ENCODE peak calls at places on chromosomes 3 and 15, in four cellular contexts. P is left ventricle myocardium inferior, G is GM12865, W is mucosa of descending colon. T is an unnamed sample.

GRCh38 chr15:63014578-63014977 is 28.0 kb upstream of the TPM1 start:
- DNase-seq in G (no peak), W (no peak), P (no peak), T (no peak)

GRCh38 chr15:74387988-74388955 is 20.8 kb upstream of the CYP11A1 start:
- DNase-seq in P (no peak), G (no peak), W (no peak), T (no peak)

GRCh38 chr3:105747056-105747455 is 121.8 kb downstream of the CBLB start:
- DNase-seq in W (no peak), P (no peak), G (no peak), T (no peak)

GRCh38 chr15:52255008-52255407 is 40.6 kb downstream of the MYO5C start:
- DNase-seq in P (no peak), W (no peak), G (no peak), T (no peak)

GRCh38 chr15:83278191-83278590 is 6.3 kb downstream of the BNC1 start:
- DNase-seq in G (no peak), W (no peak), P (no peak), T (no peak)

GRCh38 chr3:146065573-146066006 is 95.4 kb downstream of the PLOD2 start:
- DNase-seq in P (no peak), W (peak; percentile 66), G (peak; percentile 72), T (peak; percentile 35)

GRCh38 chr15:65028921-65029735 is at the start of gene MTFMT:
- DNase-seq in W (peak; percentile 97), G (peak; percentile 90), P (peak; percentile 94), T (peak; percentile 95)

GRCh38 chr3:152268501-152269422 is at the start of gene MBNL1:
- DNase-seq in W (peak; percentile 88), G (peak; percentile 96), P (peak; percentile 83), T (peak; percentile 87)

GRCh38 chr3:127170794-127171193 is 22.1 kb upstream of the PRR23E start:
- DNase-seq in G (no peak), W (no peak), P (no peak), T (no peak)

GRCh38 chr15:29451201-29451781 is 181.7 kb upstream of the NSMCE3 start:
- DNase-seq in W (no peak), G (peak; percentile 6), P (no peak), T (no peak)

GRCh38 chr15:31390777-31391486 is 64.3 kb downstream of the KLF13 start:
- DNase-seq in G (no peak), W (peak; percentile 7), P (peak; percentile 14), T (peak; percentile 23)
- H3K4me3 ChIP-seq in G (no peak overlapping the region), W (no peak overlapping the region), P (peak overlapping the region; percentile 83), T (peak overlapping the region; percentile 65)

GRCh38 chr3:53131136-53131495 is 881 bp upstream of the RFT1 start:
- DNase-seq in W (peak; percentile 7), G (no peak), P (no peak), T (no peak)

GRCh38 chr3:53126646-53127045 is 3.6 kb downstream of the RFT1 start:
- DNase-seq in W (no peak), P (no peak), G (peak; percentile 28), T (no peak)

GRCh38 chr3:53132347-53132746 is 2.1 kb upstream of the RFT1 start:
- DNase-seq in G (no peak), P (no peak), W (peak; percentile 5), T (no peak)

GRCh38 chr3:53130179-53131135 is at the start of gene RFT1:
- DNase-seq in W (peak; percentile 100), P (peak; percentile 99), G (peak; percentile 98), T (peak; percentile 99)

GRCh38 chr3:53129344-53129743 is 891 bp downstream of the RFT1 start:
- DNase-seq in P (no peak), G (peak; percentile 14), W (no peak), T (no peak)
- H3K4me3 ChIP-seq in P (peak overlapping the region; percentile 90), G (peak overlapping the region; percentile 90), W (no peak overlapping the region), T (peak overlapping the region; percentile 82)

GRCh38 chr3:62837145-62837787 is 38.0 kb downstream of the CADPS start:
- DNase-seq in G (no peak), P (no peak), W (no peak), T (no peak)

GRCh38 chr3:62832569-62832968 is 42.6 kb downstream of the CADPS start:
- DNase-seq in P (no peak), G (no peak), W (no peak), T (no peak)

GRCh38 chr3:62833538-62833937 is 41.7 kb downstream of the CADPS start:
- DNase-seq in W (no peak), G (peak; percentile 25), P (no peak), T (no peak)

GRCh38 chr3:62835594-62836236 is 39.5 kb downstream of the CADPS start:
- DNase-seq in W (no peak), G (no peak), P (no peak), T (no peak)
- H3K4me3 ChIP-seq in W (no peak overlapping the region), G (no peak overlapping the region), P (no peak overlapping the region), T (no peak overlapping the region)

GRCh38 chr3:59482684-59483083 is 432.9 kb upstream of the CFAP20DC start:
- DNase-seq in P (no peak), G (no peak), W (no peak), T (no peak)

GRCh38 chr3:59483191-59483590 is 433.4 kb upstream of the CFAP20DC start:
- DNase-seq in G (no peak), W (no peak), P (no peak), T (no peak)

GRCh38 chr3:59486468-59486964 is 436.7 kb upstream of the CFAP20DC start:
- DNase-seq in W (no peak), G (no peak), P (no peak), T (no peak)

GRCh38 chr3:59482001-59482400 is 432.2 kb upstream of the CFAP20DC start:
- DNase-seq in W (no peak), G (no peak), P (no peak), T (no peak)

GRCh38 chr3:59480486-59480995 is 430.7 kb upstream of the CFAP20DC start:
- DNase-seq in G (peak; percentile 91), W (no peak), P (no peak), T (no peak)
- H3K4me3 ChIP-seq in G (no peak overlapping the region), W (no peak overlapping the region), P (no peak overlapping the region), T (no peak overlapping the region)

GRCh38 chr3:15795563-15796308 is 2.0 kb downstream of the ANKRD28 start:
- DNase-seq in G (peak; percentile 74), P (no peak), W (no peak), T (no peak)
- H3K4me3 ChIP-seq in G (peak overlapping the region; percentile 67), P (peak overlapping the region; percentile 55), W (no peak overlapping the region), T (no peak overlapping the region)

DNA sequence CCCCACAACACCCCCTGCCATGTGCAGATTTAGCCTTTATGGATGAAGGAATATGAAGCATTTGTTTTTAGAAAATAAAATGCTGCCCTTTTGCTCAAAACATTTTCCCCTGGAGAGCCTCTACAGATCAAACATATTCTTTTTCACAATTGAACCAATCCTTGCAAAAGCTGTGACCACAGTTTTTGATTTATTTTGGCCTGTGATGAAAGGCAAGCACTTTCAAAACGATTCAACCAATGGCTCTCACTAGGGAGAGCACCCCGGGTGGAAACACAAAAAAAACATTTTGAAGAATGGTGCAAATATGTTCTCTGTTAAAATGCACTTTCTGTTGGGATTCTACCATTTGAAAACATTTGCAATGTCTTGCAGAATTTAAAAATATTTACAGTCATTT is 476.0 kb upstream of the ONECUT1 start:
- DNase-seq in W (no peak), G (no peak), P (no peak), T (no peak)
- H3K4me3 ChIP-seq in W (no peak overlapping the region), G (no peak overlapping the region), P (no peak overlapping the region), T (no peak overlapping the region)

GRCh38 chr3:192747145-192747544 is 19.8 kb upstream of the FGF12 start:
- DNase-seq in W (no peak), G (no peak), P (no peak), T (no peak)
- H3K4me3 ChIP-seq in W (no peak overlapping the region), G (no peak overlapping the region), P (no peak overlapping the region), T (no peak overlapping the region)

DNA sequence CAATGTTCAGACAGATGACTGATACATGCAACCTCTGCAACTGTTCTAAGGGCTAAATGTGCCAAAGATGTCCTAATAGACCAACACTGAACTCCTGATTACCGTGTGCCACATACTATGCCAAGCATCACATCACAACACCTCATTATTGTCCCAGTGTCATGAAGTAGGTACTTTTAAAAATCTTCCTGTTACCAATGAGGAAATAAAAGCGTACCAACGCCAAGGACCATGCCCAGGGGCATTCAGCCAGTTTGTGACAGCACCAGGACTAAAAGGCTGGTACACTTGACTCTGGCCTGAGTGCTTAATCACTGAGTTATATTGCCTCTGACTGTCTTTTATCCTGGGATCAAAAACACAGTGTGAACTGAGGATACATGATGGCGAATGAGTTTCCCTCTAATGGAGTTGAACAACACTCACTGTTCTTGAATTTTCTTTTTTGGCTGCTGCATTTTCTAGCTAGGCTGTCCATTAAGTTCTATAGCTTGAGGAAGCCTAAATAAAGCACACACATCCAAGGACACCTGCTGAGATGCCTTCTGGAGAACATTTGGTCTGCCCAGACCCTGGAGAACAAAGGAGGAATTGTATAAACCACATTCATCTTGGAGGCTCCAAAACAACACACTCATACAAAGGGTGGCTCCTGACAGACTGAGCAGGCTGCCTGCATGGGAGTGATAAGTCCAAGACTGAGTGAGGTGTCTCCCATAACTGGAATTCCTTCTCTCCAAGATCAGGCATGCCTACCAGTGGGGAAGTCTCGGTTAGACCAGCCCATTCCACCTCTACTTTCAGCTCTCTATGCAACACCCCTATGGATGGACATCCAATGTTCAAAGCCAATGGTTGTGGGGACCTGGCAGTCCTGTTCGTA is 126.7 kb upstream of the PRICKLE2 start:
- DNase-seq in W (no peak), G (no peak), P (no peak), T (no peak)
- H3K4me3 ChIP-seq in W (no peak overlapping the region), G (no peak overlapping the region), P (no peak overlapping the region), T (no peak overlapping the region)

GRCh38 chr3:4351872-4352271 is 48.7 kb downstream of the SETMAR start:
- DNase-seq in P (no peak), W (no peak), G (no peak), T (no peak)

GRCh38 chr3:4355401-4356224 is 52.4 kb downstream of the SETMAR start:
- DNase-seq in G (no peak), W (peak; percentile 39), P (peak; percentile 59), T (no peak)

GRCh38 chr3:4356225-4356540 is 53.0 kb downstream of the SETMAR start:
- DNase-seq in P (no peak), W (no peak), G (no peak), T (no peak)

GRCh38 chr3:4351164-4351855 is 48.1 kb downstream of the SETMAR start:
- DNase-seq in W (no peak), G (no peak), P (no peak), T (no peak)

DNA sequence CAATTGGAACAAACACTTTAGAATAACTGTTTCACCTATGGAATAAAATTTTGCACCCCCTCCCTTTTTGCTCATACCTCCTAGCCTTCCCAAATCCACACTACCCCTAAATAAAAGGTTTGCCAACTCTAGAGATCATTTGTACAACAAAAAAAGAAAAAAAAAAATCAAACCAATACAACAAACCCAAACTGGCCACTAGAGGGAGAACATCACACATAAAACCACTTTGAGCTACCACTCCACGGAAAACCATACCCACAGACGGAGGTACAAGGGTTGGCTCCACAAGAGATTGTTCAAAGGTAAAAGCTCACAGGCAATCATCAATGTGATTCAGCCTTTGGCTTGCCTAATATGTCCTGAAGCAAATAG is 47.6 kb downstream of the SETMAR start:
- DNase-seq in W (peak; percentile 74), G (peak; percentile 76), P (no peak), T (peak; percentile 50)
- H3K4me3 ChIP-seq in W (no peak overlapping the region), G (no peak overlapping the region), P (peak overlapping the region; percentile 53), T (no peak overlapping the region)